ENCODE peak calls at places on chromosomes 1 and 21, in four cellular contexts. One of them, this sample, is unnamed.

GRCh38 chr1:3000671-3001470 is 20.4 kb upstream of the ACTRT2 start:
- DNase-seq in CD8-positive, alpha-beta memory T cell: no peak
- DNase-seq in fibroblast of mammary gland: no peak
- DNase-seq in NCI-H1417: no peak
- DNase-seq in this sample: no peak

GRCh38 chr1:203590559-203590958 is 36.1 kb upstream of the ATP2B4 start:
- DNase-seq in fibroblast of mammary gland: peak
- DNase-seq in NCI-H1417: no peak
- DNase-seq in CD8-positive, alpha-beta memory T cell: no peak
- DNase-seq in this sample: peak

GRCh38 chr21:27145134-27145798 is 178.4 kb upstream of the ADAMTS5 start:
- DNase-seq in fibroblast of mammary gland: no peak
- DNase-seq in NCI-H1417: no peak
- DNase-seq in CD8-positive, alpha-beta memory T cell: no peak
- DNase-seq in this sample: no peak

GRCh38 chr1:200040516-200041138 is 13.1 kb downstream of the NR5A2 start:
- DNase-seq in fibroblast of mammary gland: no peak
- DNase-seq in CD8-positive, alpha-beta memory T cell: no peak
- DNase-seq in NCI-H1417: no peak
- DNase-seq in this sample: no peak

GRCh38 chr1:206909167-206909882 is 12.1 kb downstream of the IL24 start:
- DNase-seq in fibroblast of mammary gland: no peak
- DNase-seq in CD8-positive, alpha-beta memory T cell: peak
- DNase-seq in NCI-H1417: peak
- DNase-seq in this sample: no peak

GRCh38 chr1:244102051-244102450 is 51.0 kb downstream of the ZBTB18 start:
- DNase-seq in fibroblast of mammary gland: no peak
- DNase-seq in NCI-H1417: peak
- DNase-seq in CD8-positive, alpha-beta memory T cell: no peak
- DNase-seq in this sample: no peak

GRCh38 chr1:234746798-234747196 is 136.8 kb upstream of the IRF2BP2 start:
- DNase-seq in fibroblast of mammary gland: no peak
- DNase-seq in CD8-positive, alpha-beta memory T cell: no peak
- DNase-seq in NCI-H1417: no peak
- DNase-seq in this sample: no peak

GRCh38 chr1:203888807-203889251 is 27.4 kb downstream of the SNRPE start:
- DNase-seq in fibroblast of mammary gland: peak
- DNase-seq in NCI-H1417: no peak
- DNase-seq in CD8-positive, alpha-beta memory T cell: no peak
- DNase-seq in this sample: peak

GRCh38 chr1:155000725-155001437 is 1.7 kb upstream of the ZBTB7B start:
- DNase-seq in NCI-H1417: peak
- DNase-seq in CD8-positive, alpha-beta memory T cell: peak
- DNase-seq in fibroblast of mammary gland: peak
- DNase-seq in this sample: peak

GRCh38 chr1:214688891-214689290 is 85.9 kb downstream of the CENPF start:
- DNase-seq in CD8-positive, alpha-beta memory T cell: no peak
- DNase-seq in fibroblast of mammary gland: no peak
- DNase-seq in NCI-H1417: no peak
- DNase-seq in this sample: no peak

GRCh38 chr21:45004481-45005263 is 64.8 kb downstream of the SLX9 start:
- DNase-seq in NCI-H1417: no peak
- DNase-seq in fibroblast of mammary gland: peak
- DNase-seq in CD8-positive, alpha-beta memory T cell: no peak
- DNase-seq in this sample: peak

GRCh38 chr1:35340519-35340918 is 72.0 kb downstream of the ZMYM4 start:
- DNase-seq in NCI-H1417: no peak
- DNase-seq in fibroblast of mammary gland: no peak
- DNase-seq in CD8-positive, alpha-beta memory T cell: no peak
- DNase-seq in this sample: no peak